ENCODE peak calls at places on chromosomes 5 and 9, in nine cellular contexts. One of them, this sample, is unnamed.

GRCh38 chr9:132142883-132143282 is 19.0 kb upstream of the NTNG2 start:
- DNase-seq in uterus: no peak
- DNase-seq in HCT116: no peak
- DNase-seq in NB4: peak; percentile 20
- DNase-seq in sigmoid colon: no peak
- DNase-seq in HepG2: no peak
- DNase-seq in right lobe of liver: no peak
- DNase-seq in stomach: no peak
- DNase-seq in spleen: no peak
- DNase-seq in this sample: no peak

GRCh38 chr5:80937591-80937990 is 22.6 kb upstream of the RASGRF2 start:
- DNase-seq in HepG2: no peak
- DNase-seq in right lobe of liver: no peak
- DNase-seq in HCT116: no peak
- DNase-seq in spleen: no peak
- DNase-seq in stomach: no peak
- DNase-seq in sigmoid colon: no peak
- DNase-seq in uterus: no peak
- DNase-seq in NB4: no peak
- DNase-seq in this sample: peak; percentile 79

GRCh38 chr9:133935328-133936040 is 56.6 kb downstream of the VAV2 start:
- DNase-seq in NB4: no peak
- DNase-seq in stomach: peak; percentile 79
- DNase-seq in uterus: peak; percentile 75
- DNase-seq in HCT116: no peak
- DNase-seq in sigmoid colon: peak; percentile 88
- DNase-seq in spleen: no peak
- DNase-seq in right lobe of liver: peak; percentile 88
- DNase-seq in HepG2: no peak
- DNase-seq in this sample: no peak

GRCh38 chr9:237858-238345 is 23.2 kb downstream of the DOCK8 start:
- DNase-seq in sigmoid colon: no peak
- DNase-seq in NB4: no peak
- DNase-seq in stomach: no peak
- DNase-seq in HCT116: no peak
- DNase-seq in spleen: no peak
- DNase-seq in right lobe of liver: no peak
- DNase-seq in HepG2: no peak
- DNase-seq in uterus: no peak
- DNase-seq in this sample: no peak

GRCh38 chr9:108831496-108832178 is 24.1 kb downstream of the ACTL7B start:
- DNase-seq in HepG2: no peak
- DNase-seq in stomach: no peak
- DNase-seq in sigmoid colon: no peak
- DNase-seq in HCT116: no peak
- DNase-seq in uterus: no peak
- DNase-seq in right lobe of liver: no peak
- DNase-seq in spleen: no peak
- DNase-seq in NB4: no peak
- DNase-seq in this sample: no peak

GRCh38 chr9:20209421-20210340 is 412.6 kb downstream of the MLLT3 start:
- DNase-seq in uterus: no peak
- DNase-seq in sigmoid colon: no peak
- DNase-seq in stomach: no peak
- DNase-seq in HepG2: no peak
- DNase-seq in NB4: no peak
- DNase-seq in right lobe of liver: no peak
- DNase-seq in HCT116: no peak
- DNase-seq in spleen: no peak
- DNase-seq in this sample: no peak

GRCh38 chr5:89324990-89325389 is 442.0 kb upstream of the MEF2C start:
- DNase-seq in HCT116: no peak
- DNase-seq in spleen: no peak
- DNase-seq in uterus: no peak
- DNase-seq in right lobe of liver: no peak
- DNase-seq in stomach: no peak
- DNase-seq in NB4: no peak
- DNase-seq in sigmoid colon: no peak
- DNase-seq in HepG2: no peak
- DNase-seq in this sample: no peak

GRCh38 chr5:130324953-130325671 is 420.8 kb downstream of the CHSY3 start:
- DNase-seq in stomach: no peak
- DNase-seq in NB4: no peak
- DNase-seq in spleen: no peak
- DNase-seq in HepG2: no peak
- DNase-seq in sigmoid colon: no peak
- DNase-seq in uterus: no peak
- DNase-seq in HCT116: no peak
- DNase-seq in right lobe of liver: no peak
- DNase-seq in this sample: no peak

GRCh38 chr5:1413211-1413610 is 32.0 kb downstream of the SLC6A3 start:
- DNase-seq in stomach: no peak
- DNase-seq in sigmoid colon: no peak
- DNase-seq in spleen: no peak
- DNase-seq in right lobe of liver: peak; percentile 36
- DNase-seq in uterus: no peak
- DNase-seq in HCT116: no peak
- DNase-seq in HepG2: no peak
- DNase-seq in NB4: no peak
- DNase-seq in this sample: no peak

GRCh38 chr5:1413611-1414241 is 31.5 kb downstream of the SLC6A3 start:
- DNase-seq in NB4: no peak
- DNase-seq in sigmoid colon: peak; percentile 57
- DNase-seq in HepG2: no peak
- DNase-seq in stomach: no peak
- DNase-seq in right lobe of liver: peak; percentile 47
- DNase-seq in spleen: peak; percentile 67
- DNase-seq in uterus: no peak
- DNase-seq in HCT116: no peak
- DNase-seq in this sample: no peak

GRCh38 chr5:1415059-1415425 is 30.2 kb downstream of the SLC6A3 start:
- DNase-seq in sigmoid colon: peak; percentile 53
- DNase-seq in uterus: no peak
- DNase-seq in stomach: no peak
- DNase-seq in spleen: no peak
- DNase-seq in HepG2: no peak
- DNase-seq in right lobe of liver: peak; percentile 18
- DNase-seq in HCT116: no peak
- DNase-seq in NB4: no peak
- DNase-seq in this sample: no peak

GRCh38 chr5:1415626-1416360 is 29.4 kb downstream of the SLC6A3 start:
- DNase-seq in spleen: peak; percentile 56
- DNase-seq in stomach: no peak
- DNase-seq in uterus: no peak
- DNase-seq in HepG2: no peak
- DNase-seq in right lobe of liver: peak; percentile 38
- DNase-seq in HCT116: no peak
- DNase-seq in NB4: no peak
- DNase-seq in sigmoid colon: peak; percentile 47
- DNase-seq in this sample: no peak

DNA sequence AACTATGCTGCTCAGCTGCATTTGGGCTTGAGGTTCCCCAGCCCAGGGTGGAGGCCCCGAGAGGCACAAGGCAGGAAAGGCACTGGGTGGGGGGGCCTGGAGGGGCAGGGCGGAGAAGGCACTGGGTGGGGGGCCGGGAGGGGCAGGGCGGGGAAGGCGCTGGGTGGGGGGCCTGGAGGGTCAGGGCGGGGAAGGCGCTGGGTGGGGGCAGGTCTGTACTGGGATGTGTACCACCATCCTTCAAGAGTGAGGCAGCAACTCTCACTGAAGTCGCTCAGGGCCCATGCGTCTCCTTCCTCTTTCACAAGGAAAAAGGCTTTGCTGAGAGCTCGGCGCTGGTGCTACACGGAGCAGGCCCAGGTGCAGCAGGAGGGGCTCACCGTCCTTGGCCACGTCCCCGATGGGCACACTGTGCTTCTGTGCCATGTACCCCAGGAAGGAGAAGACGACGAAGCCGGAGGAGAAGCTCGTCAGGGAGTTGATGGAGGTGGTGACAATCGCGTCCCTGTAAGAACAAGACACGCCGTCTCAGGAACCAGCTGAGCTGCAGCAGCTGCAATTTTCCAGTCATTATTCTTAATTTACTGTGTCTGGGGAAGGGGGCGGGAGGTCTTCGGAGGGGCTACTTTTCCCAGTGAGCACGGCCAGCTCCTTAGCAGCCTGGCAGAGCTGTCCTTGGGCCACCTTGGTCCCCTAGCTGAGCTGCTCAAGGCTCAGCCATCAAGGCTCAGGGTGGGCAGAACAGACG is 30.8 kb downstream of the SLC6A3 start:
- DNase-seq in spleen: peak; percentile 60
- DNase-seq in HCT116: no peak
- DNase-seq in NB4: peak; percentile 52
- DNase-seq in uterus: no peak
- DNase-seq in sigmoid colon: no peak
- DNase-seq in HepG2: no peak
- DNase-seq in right lobe of liver: peak; percentile 41
- DNase-seq in stomach: no peak
- DNase-seq in this sample: no peak
- H3K4me3 ChIP-seq in spleen: no peak overlapping the region
- H3K4me3 ChIP-seq in HCT116: no peak overlapping the region
- H3K4me3 ChIP-seq in NB4: no peak overlapping the region
- H3K4me3 ChIP-seq in uterus: no peak overlapping the region
- H3K4me3 ChIP-seq in sigmoid colon: no peak overlapping the region
- H3K4me3 ChIP-seq in HepG2: no peak overlapping the region
- H3K4me3 ChIP-seq in right lobe of liver: no peak overlapping the region
- H3K4me3 ChIP-seq in stomach: no peak overlapping the region
- H3K4me3 ChIP-seq in this sample: no peak overlapping the region

DNA sequence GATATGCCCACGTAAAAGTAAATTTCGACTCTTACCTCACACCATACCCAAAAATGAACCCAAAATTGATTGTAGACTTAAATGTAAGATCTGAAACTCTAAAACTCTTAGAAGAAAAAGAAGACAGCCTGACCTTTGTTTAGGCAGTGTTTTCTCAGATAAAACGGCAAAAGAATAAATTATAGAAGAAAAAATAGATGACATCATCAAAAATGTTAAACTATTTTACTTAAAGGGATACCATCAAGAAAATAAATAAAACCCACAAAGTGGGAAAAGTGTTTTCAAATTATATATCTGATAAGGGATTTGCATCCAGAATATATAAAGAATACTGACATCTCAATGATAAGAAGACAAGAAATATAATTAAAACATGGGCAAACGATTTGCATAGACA is 862.7 kb downstream of the DTWD2 start:
- DNase-seq in stomach: no peak
- DNase-seq in spleen: no peak
- DNase-seq in NB4: no peak
- DNase-seq in sigmoid colon: no peak
- DNase-seq in HepG2: no peak
- DNase-seq in HCT116: no peak
- DNase-seq in uterus: no peak
- DNase-seq in right lobe of liver: no peak
- DNase-seq in this sample: no peak
- TF ChIP-seq POLR2A in stomach: no peak
- TF ChIP-seq POLR2A in spleen: no peak
- TF ChIP-seq POLR2A in NB4: no peak
- TF ChIP-seq POLR2A in sigmoid colon: no peak
- TF ChIP-seq POLR2A in HepG2: no peak
- TF ChIP-seq POLR2A in HCT116: no peak
- TF ChIP-seq POLR2A in uterus: no peak
- TF ChIP-seq POLR2A in right lobe of liver: no peak
- TF ChIP-seq POLR2A in this sample: no peak

GRCh38 chr9:126482361-126483044 is 131.2 kb upstream of the LMX1B start:
- DNase-seq in uterus: no peak
- DNase-seq in sigmoid colon: no peak
- DNase-seq in right lobe of liver: no peak
- DNase-seq in stomach: no peak
- DNase-seq in spleen: peak; percentile 74
- DNase-seq in HCT116: no peak
- DNase-seq in HepG2: no peak
- DNase-seq in NB4: no peak
- DNase-seq in this sample: no peak
- H3K4me3 ChIP-seq in uterus: no peak overlapping the region
- H3K4me3 ChIP-seq in sigmoid colon: no peak overlapping the region
- H3K4me3 ChIP-seq in right lobe of liver: no peak overlapping the region
- H3K4me3 ChIP-seq in stomach: no peak overlapping the region
- H3K4me3 ChIP-seq in spleen: no peak overlapping the region
- H3K4me3 ChIP-seq in HCT116: no peak overlapping the region
- H3K4me3 ChIP-seq in HepG2: no peak overlapping the region
- H3K4me3 ChIP-seq in NB4: no peak overlapping the region
- H3K4me3 ChIP-seq in this sample: no peak overlapping the region

DNA sequence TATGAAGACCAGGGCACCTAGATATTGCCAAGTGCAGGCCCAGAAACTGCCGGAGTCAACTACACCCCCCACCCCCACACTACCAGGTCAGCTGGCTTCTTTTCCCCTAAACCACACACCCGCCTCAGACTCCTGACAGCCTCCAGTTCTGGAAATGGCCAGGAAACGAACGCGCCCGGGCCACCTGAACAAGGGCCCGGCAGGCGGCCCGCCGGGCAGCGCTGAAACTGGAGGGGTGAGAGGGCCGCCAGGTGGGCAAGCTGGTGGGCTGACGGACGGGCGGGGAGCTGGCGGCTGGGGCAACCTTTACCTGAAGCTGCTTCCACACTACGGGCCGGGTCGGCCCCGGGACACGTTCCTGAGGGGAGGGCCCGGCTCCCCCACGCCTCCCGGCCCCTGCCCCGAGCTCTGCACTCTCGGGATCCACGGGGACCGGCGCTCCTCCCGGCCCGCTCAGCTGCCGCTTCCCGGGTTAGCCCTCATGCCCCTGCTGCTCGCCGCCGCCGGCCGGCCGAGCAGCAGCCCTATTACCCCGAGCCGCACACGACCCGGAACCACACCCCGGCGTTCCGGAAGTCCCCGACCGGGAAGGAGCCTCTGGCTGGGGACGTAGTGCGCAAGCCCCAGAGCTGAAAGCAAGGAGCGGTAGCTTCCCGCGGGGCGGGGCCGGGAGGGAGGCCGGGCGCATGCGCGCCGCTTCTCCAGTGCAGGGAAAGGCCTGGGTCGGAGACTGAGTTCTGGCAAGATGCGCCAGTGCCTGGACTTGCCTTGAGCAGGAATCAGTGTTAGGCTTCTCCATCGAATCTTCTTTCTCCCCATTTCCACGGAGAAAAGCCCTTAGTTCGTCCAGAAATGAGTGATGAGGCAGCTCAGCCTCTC is at the start of gene MAPKAP1:
- DNase-seq in stomach: peak; percentile 98
- DNase-seq in sigmoid colon: peak; percentile 99
- DNase-seq in uterus: peak; percentile 98
- DNase-seq in NB4: peak; percentile 95
- DNase-seq in spleen: peak; percentile 99
- DNase-seq in right lobe of liver: peak; percentile 99
- DNase-seq in HepG2: peak; percentile 91
- DNase-seq in HCT116: peak; percentile 85
- DNase-seq in this sample: peak; percentile 96
- TF ChIP-seq POLR2A in stomach: no peak
- TF ChIP-seq POLR2A in sigmoid colon: peak; percentile 48
- TF ChIP-seq POLR2A in uterus: peak; percentile 69
- TF ChIP-seq POLR2A in NB4: peak; percentile 86
- TF ChIP-seq POLR2A in spleen: peak; percentile 31
- TF ChIP-seq POLR2A in right lobe of liver: peak; percentile 82
- TF ChIP-seq POLR2A in HepG2: peak; percentile 71
- TF ChIP-seq POLR2A in HCT116: peak; percentile 90
- TF ChIP-seq POLR2A in this sample: no peak

GRCh38 chr5:75016896-75017295 is 35.5 kb downstream of the GCNT4 start:
- DNase-seq in stomach: no peak
- DNase-seq in HCT116: no peak
- DNase-seq in spleen: no peak
- DNase-seq in NB4: no peak
- DNase-seq in HepG2: no peak
- DNase-seq in right lobe of liver: no peak
- DNase-seq in uterus: no peak
- DNase-seq in sigmoid colon: no peak
- DNase-seq in this sample: peak; percentile 50
- H3K4me3 ChIP-seq in stomach: no peak overlapping the region
- H3K4me3 ChIP-seq in HCT116: no peak overlapping the region
- H3K4me3 ChIP-seq in spleen: no peak overlapping the region
- H3K4me3 ChIP-seq in NB4: no peak overlapping the region
- H3K4me3 ChIP-seq in HepG2: no peak overlapping the region
- H3K4me3 ChIP-seq in right lobe of liver: no peak overlapping the region
- H3K4me3 ChIP-seq in uterus: no peak overlapping the region
- H3K4me3 ChIP-seq in sigmoid colon: no peak overlapping the region
- H3K4me3 ChIP-seq in this sample: no peak overlapping the region

This sample was measured in esophagus muscularis mucosa.